ENCODE peak calls at places on chromosomes 12 and 14, in five cellular contexts. One of them, this sample, is unnamed.

GRCh38 chr12:12718853-12719252 is 1.7 kb downstream of the CDKN1B start:
- DNase-seq in fibroblast of lung: peak
- DNase-seq in HEK293T: no peak
- DNase-seq in astrocyte of the spinal cord: peak
- DNase-seq in ovary: no peak
- DNase-seq in this sample: no peak

GRCh38 chr12:93883436-93884154 is 206.4 kb downstream of the CRADD start:
- DNase-seq in fibroblast of lung: peak
- DNase-seq in astrocyte of the spinal cord: peak
- DNase-seq in ovary: no peak
- DNase-seq in HEK293T: no peak
- DNase-seq in this sample: no peak

GRCh38 chr12:124914392-124915248 is at the start of gene UBC:
- DNase-seq in HEK293T: peak
- DNase-seq in ovary: peak
- DNase-seq in fibroblast of lung: peak
- DNase-seq in astrocyte of the spinal cord: peak
- DNase-seq in this sample: peak

GRCh38 chr12:72901685-72902084 is 629.5 kb downstream of the TRHDE start:
- DNase-seq in astrocyte of the spinal cord: no peak
- DNase-seq in HEK293T: no peak
- DNase-seq in ovary: no peak
- DNase-seq in fibroblast of lung: no peak
- DNase-seq in this sample: no peak

GRCh38 chr12:27822076-27822712 is 42.2 kb upstream of the MANSC4 start:
- DNase-seq in ovary: no peak
- DNase-seq in fibroblast of lung: peak
- DNase-seq in HEK293T: no peak
- DNase-seq in astrocyte of the spinal cord: peak
- DNase-seq in this sample: no peak

GRCh38 chr14:64685364-64686130 is 18.7 kb upstream of the PLEKHG3 start:
- DNase-seq in fibroblast of lung: no peak
- DNase-seq in astrocyte of the spinal cord: no peak
- DNase-seq in HEK293T: no peak
- DNase-seq in ovary: no peak
- DNase-seq in this sample: no peak

GRCh38 chr12:10926263-10926662 is 2.8 kb upstream of the PRH2 start:
- DNase-seq in ovary: no peak
- DNase-seq in astrocyte of the spinal cord: no peak
- DNase-seq in HEK293T: no peak
- DNase-seq in fibroblast of lung: no peak
- DNase-seq in this sample: no peak

GRCh38 chr14:44712095-44712822 is 205.2 kb upstream of the FSCB start:
- DNase-seq in ovary: no peak
- DNase-seq in fibroblast of lung: no peak
- DNase-seq in astrocyte of the spinal cord: no peak
- DNase-seq in HEK293T: no peak
- DNase-seq in this sample: no peak

GRCh38 chr14:71665157-71665556 is 267.1 kb upstream of the RGS6 start:
- DNase-seq in HEK293T: no peak
- DNase-seq in fibroblast of lung: peak
- DNase-seq in astrocyte of the spinal cord: peak
- DNase-seq in ovary: no peak
- DNase-seq in this sample: no peak

GRCh38 chr14:54121461-54121860 is 164.8 kb upstream of the BMP4 start:
- DNase-seq in HEK293T: no peak
- DNase-seq in astrocyte of the spinal cord: no peak
- DNase-seq in ovary: no peak
- DNase-seq in fibroblast of lung: peak
- DNase-seq in this sample: no peak

GRCh38 chr14:50649691-50650090 is 18.4 kb downstream of the SAV1 start:
- DNase-seq in ovary: no peak
- DNase-seq in astrocyte of the spinal cord: no peak
- DNase-seq in fibroblast of lung: no peak
- DNase-seq in HEK293T: no peak
- DNase-seq in this sample: no peak

This sample was measured in tibial artery.